ENCODE peak calls at places on chromosome 16, in five cellular contexts. B is HepG2, W is mammary epithelial cell, K is mesenchymal stem cell, F is fibroblast of lung. J is an unnamed sample.

GRCh38 chr16:8543258-8543657 is 47.1 kb downstream of the TMEM114 start:
- DNase-seq in B (no peak), K (no peak), F (no peak), W (no peak), J (no peak)

GRCh38 chr16:2843526-2843925 is 13.4 kb downstream of the ZG16B start:
- DNase-seq in B (no peak), W (no peak), F (no peak), K (no peak), J (no peak)

GRCh38 chr16:19393226-19394074 is 24.2 kb upstream of the TMC5 start:
- DNase-seq in B (no peak), F (peak; percentile 25), W (peak; percentile 83), K (peak; percentile 68), J (peak; percentile 85)

GRCh38 chr16:13441675-13442074 is 478.3 kb upstream of the ERCC4 start:
- DNase-seq in F (no peak), W (no peak), B (no peak), K (no peak), J (no peak)

GRCh38 chr16:48054881-48055601 is 100.8 kb downstream of the ABCC12 start:
- DNase-seq in F (peak; percentile 78), W (peak; percentile 41), B (peak; percentile 35), K (peak; percentile 56), J (peak; percentile 67)

GRCh38 chr16:50742521-50743150 is 750 bp downstream of the CYLD start:
- DNase-seq in K (peak; percentile 59), B (no peak), W (peak; percentile 30), F (peak; percentile 33), J (peak; percentile 36)

GRCh38 chr16:48450367-48450766 is 65.2 kb upstream of the SIAH1 start:
- DNase-seq in B (no peak), F (peak; percentile 12), W (no peak), K (no peak), J (no peak)

GRCh38 chr16:57925310-57925709 is 45.6 kb downstream of the CNGB1 start:
- DNase-seq in F (no peak), K (no peak), B (no peak), W (no peak), J (no peak)

GRCh38 chr16:31008154-31008950 is 2.1 kb downstream of the STX1B start:
- DNase-seq in F (peak; percentile 39), W (peak; percentile 60), K (peak; percentile 62), B (no peak), J (peak; percentile 75)

GRCh38 chr16:4285167-4285566 is 12.3 kb upstream of the TFAP4 start:
- DNase-seq in K (no peak), W (no peak), B (no peak), F (no peak), J (no peak)

GRCh38 chr16:75257886-75258806 is 6.7 kb upstream of the BCAR1 start:
- DNase-seq in K (peak; percentile 58), F (no peak), W (no peak), B (no peak), J (no peak)

GRCh38 chr16:73549960-73550359 is 502.0 kb upstream of the ZFHX3 start:
- DNase-seq in W (no peak), F (no peak), B (no peak), K (no peak), J (no peak)

GRCh38 chr16:83810906-83811305 is 3.1 kb downstream of the HSBP1 start:
- DNase-seq in B (no peak), F (no peak), K (no peak), W (no peak), J (no peak)

GRCh38 chr16:27310576-27311448 is 3.0 kb upstream of the IL4R start:
- DNase-seq in K (no peak), W (no peak), B (no peak), F (no peak), J (no peak)

GRCh38 chr16:10641953-10642949 is 52.5 kb downstream of the TEKT5 start:
- DNase-seq in B (peak; percentile 60), F (no peak), W (no peak), K (no peak), J (no peak)

GRCh38 chr16:52725043-52725442 is 178.1 kb upstream of the TOX3 start:
- DNase-seq in K (no peak), F (no peak), B (no peak), W (no peak), J (no peak)

GRCh38 chr16:20866792-20867191 is 33.4 kb downstream of the DCUN1D3 start:
- DNase-seq in B (no peak), F (peak; percentile 42), K (no peak), W (no peak), J (no peak)

GRCh38 chr16:11201498-11202259 is 54.3 kb downstream of the SOCS1 start:
- DNase-seq in K (peak; percentile 94), F (peak; percentile 72), W (peak; percentile 98), B (peak; percentile 67), J (peak; percentile 96)

GRCh38 chr16:19305443-19305842 is 19.9 kb downstream of the CLEC19A start:
- DNase-seq in F (no peak), K (no peak), B (no peak), W (no peak), J (no peak)

GRCh38 chr16:58464047-58464915 is 35.7 kb upstream of the NDRG4 start:
- DNase-seq in W (peak; percentile 31), F (no peak), K (no peak), B (no peak), J (peak; percentile 39)

GRCh38 chr16:57383276-57384247 is 11.3 kb downstream of the CX3CL1 start:
- DNase-seq in W (no peak), B (peak; percentile 44), F (peak; percentile 17), K (peak; percentile 48), J (peak; percentile 31)

GRCh38 chr16:81716478-81717210 is 62.4 kb upstream of the PLCG2 start:
- DNase-seq in F (no peak), K (no peak), W (no peak), B (no peak), J (no peak)

GRCh38 chr16:72646615-72647014 is 401.3 kb downstream of the ZFHX3 start:
- DNase-seq in K (no peak), F (no peak), W (no peak), B (no peak), J (no peak)

GRCh38 chr16:81457326-81458133 is 12.9 kb downstream of the CMIP start:
- DNase-seq in K (peak; percentile 83), F (peak; percentile 75), W (peak; percentile 45), B (peak; percentile 89), J (no peak)

GRCh38 chr16:2023098-2023925 is 3.4 kb upstream of the NHERF2 start:
- DNase-seq in B (peak; percentile 75), W (peak; percentile 74), F (peak; percentile 84), K (peak; percentile 90), J (peak; percentile 89)

GRCh38 chr16:25027781-25028180 is 12.6 kb upstream of the ARHGAP17 start:
- DNase-seq in B (no peak), K (no peak), W (no peak), F (no peak), J (no peak)

GRCh38 chr16:79885320-79885719 is 284.8 kb upstream of the MAF start:
- DNase-seq in W (peak; percentile 89), B (no peak), K (no peak), F (no peak), J (no peak)

GRCh38 chr16:27639588-27640276 is 89.8 kb downstream of the KATNIP start:
- DNase-seq in B (peak; percentile 58), K (peak; percentile 57), W (peak; percentile 41), F (peak; percentile 67), J (peak; percentile 62)

GRCh38 chr16:83215417-83216001 is 588.7 kb downstream of the CDH13 start:
- DNase-seq in B (peak; percentile 21), F (peak; percentile 58), K (peak; percentile 24), W (peak; percentile 24), J (peak; percentile 62)

DNA sequence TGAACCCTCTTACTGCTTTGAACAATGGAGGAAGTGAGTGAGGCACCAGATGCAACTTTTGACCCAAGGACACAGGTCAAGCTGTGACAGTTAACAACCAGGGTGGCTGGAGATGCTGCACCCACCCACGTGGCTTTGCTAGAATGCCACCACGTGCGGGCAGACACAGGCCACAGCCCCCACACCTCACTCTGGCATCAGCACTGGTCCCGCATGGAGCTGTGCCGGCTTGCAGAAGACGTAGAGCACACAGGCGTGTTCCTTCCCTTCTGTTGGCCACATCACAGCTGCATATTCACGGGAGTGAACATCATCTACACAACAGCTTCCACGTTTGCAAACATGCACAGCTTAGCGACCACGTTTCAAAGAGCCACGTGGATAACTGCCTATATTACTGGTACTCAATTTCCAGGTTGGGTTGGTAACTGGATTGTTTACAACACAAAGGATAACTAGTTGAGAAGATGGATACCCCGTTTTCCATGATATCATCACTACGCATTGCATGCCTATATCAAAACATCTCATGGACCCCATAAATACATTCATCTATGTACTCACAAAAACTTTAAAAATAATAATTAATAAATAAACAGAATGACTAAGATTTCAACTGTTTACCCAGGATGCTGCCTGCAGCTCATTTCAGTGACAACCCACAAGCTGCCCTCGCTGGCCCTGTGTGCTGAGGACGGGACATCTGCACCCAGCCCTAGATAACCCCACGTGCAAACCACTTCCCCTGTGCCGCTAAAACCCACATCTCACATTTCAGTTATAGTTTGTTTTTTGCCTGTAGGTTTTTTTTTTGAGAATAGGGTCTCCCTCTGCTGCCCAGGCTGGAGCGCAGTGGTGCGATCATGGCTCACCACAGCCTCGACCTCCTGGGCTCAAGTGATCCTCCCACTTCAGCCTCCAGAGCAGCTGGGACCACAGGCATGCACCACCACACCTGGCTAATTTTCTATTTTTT is 132.0 kb downstream of the ANKRD11 start:
- DNase-seq in B (no peak), K (no peak), W (no peak), F (no peak), J (no peak)
- H3K4me2 ChIP-seq in B (no peak overlapping the region), K (no peak overlapping the region), W (no peak overlapping the region), F (no peak overlapping the region), J (no peak overlapping the region)

DNA sequence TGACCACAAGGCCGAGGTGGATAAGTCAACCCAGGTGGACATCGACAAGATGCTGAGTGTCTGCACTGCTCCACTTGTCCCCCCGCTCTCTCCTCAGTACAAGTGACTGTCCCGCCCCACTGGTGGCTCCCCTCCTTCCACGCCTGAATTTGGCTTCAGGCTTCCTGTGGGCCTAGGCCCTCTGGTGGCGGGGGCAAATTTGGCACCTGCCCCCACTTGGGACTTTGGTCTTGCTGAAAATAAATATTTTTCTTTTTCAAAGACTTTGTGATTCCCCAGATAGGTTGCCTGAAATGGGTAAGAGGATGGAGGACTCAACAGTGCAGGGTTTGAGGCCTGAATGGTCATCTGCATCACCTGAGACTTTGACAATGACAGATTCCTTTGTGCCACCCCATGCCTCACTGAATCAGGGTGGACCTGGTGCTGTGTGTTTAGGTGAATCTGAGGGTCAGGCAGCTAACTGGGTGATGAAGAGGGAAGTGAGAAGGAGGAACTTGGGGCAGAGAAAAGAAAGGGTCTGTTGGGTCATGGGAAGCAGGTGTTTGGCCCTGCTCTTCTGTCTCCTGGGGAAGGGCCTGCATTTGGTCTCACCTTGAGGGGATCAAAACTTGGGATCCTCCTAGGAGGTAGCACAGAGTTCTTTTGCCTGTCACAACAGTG is 2.0 kb downstream of the C16orf86 start:
- DNase-seq in W (no peak), B (no peak), K (no peak), F (no peak), J (no peak)
- H3K4me2 ChIP-seq in W (no peak overlapping the region), B (peak overlapping the region; percentile 98), K (no peak overlapping the region), F (no peak overlapping the region), J (no peak overlapping the region)

DNA sequence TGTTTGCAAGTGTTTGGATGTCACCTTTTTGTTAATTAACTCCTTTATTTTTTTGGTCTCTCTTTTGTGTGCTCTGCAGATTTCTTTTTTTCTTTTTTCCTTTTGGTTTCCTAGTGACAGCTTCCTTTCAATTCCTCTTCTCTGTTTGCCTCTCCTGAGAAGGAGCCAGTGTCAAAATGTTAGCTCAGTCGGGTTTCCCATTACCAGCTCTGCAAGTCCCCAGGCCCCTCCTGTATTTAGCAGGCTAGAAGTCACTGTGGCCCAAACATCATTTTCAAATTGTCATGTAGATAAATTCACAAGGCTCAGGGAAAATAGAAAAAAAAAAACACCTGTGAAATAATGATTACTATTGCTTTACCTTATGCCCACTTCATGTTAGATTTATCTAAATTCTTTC is 1621.6 kb downstream of the CDH8 start:
- DNase-seq in B (no peak), K (no peak), F (no peak), W (no peak), J (no peak)
- H3K4me2 ChIP-seq in B (no peak overlapping the region), K (no peak overlapping the region), F (no peak overlapping the region), W (no peak overlapping the region), J (no peak overlapping the region)

GRCh38 chr16:68071547-68071901 is 13.6 kb upstream of the NFATC3 start:
- DNase-seq in B (no peak), K (no peak), W (no peak), F (no peak), J (no peak)
- H3K4me2 ChIP-seq in B (no peak overlapping the region), K (no peak overlapping the region), W (no peak overlapping the region), F (no peak overlapping the region), J (no peak overlapping the region)

J was measured in PC-3.